ENCODE peak calls at places on chromosomes 3 and 15, in nine cellular contexts. Z is GM20000, F is type B pancreatic cell, O is AG04450, H is GM12865, I is choroid plexus epithelial cell, J is Calu3, C is sigmoid colon, E is epithelial cell of esophagus. P is an unnamed sample.

GRCh38 chr15:75842722-75843617 is at the start of gene UBE2Q2:
- DNase-seq in F (peak; percentile 84), E (peak; percentile 72), J (peak; percentile 78), Z (peak; percentile 91), I (peak; percentile 67), C (peak; percentile 86), O (no peak), H (peak; percentile 90), P (no peak)

GRCh38 chr15:35827949-35828348 is 282.0 kb upstream of the DPH6 start:
- DNase-seq in O (no peak), Z (no peak), J (no peak), I (peak; percentile 24), C (no peak), E (no peak), H (no peak), F (no peak), P (no peak)

GRCh38 chr15:62440310-62440709 is 275.2 kb upstream of the C2CD4B start:
- DNase-seq in E (no peak), C (no peak), F (no peak), J (no peak), O (no peak), H (no peak), I (no peak), Z (no peak), P (no peak)

GRCh38 chr15:48722764-48723661 is 77.5 kb upstream of the FBN1 start:
- DNase-seq in E (peak; percentile 89), F (no peak), J (peak; percentile 30), I (peak; percentile 50), H (no peak), C (no peak), O (peak; percentile 53), Z (no peak), P (no peak)

GRCh38 chr3:44030690-44031344 is 210.9 kb upstream of the TOPAZ1 start:
- DNase-seq in I (peak; percentile 18), F (no peak), J (no peak), E (no peak), O (no peak), Z (no peak), H (peak; percentile 24), C (no peak), P (no peak)

GRCh38 chr3:14429237-14429636 is 26.8 kb downstream of the SLC6A6 start:
- DNase-seq in Z (no peak), O (no peak), E (peak; percentile 20), F (no peak), C (no peak), H (no peak), J (no peak), I (no peak), P (no peak)

GRCh38 chr3:162525052-162525451 is 1028.4 kb downstream of the OTOL1 start:
- DNase-seq in E (peak; percentile 7), F (no peak), O (peak; percentile 70), I (peak; percentile 61), C (peak; percentile 67), H (no peak), Z (no peak), J (no peak), P (no peak)

GRCh38 chr3:168653255-168653654 is 557.5 kb upstream of the GOLIM4 start:
- DNase-seq in Z (no peak), I (no peak), E (no peak), J (no peak), H (no peak), O (no peak), F (no peak), C (no peak), P (no peak)

GRCh38 chr3:138781012-138781470 is 53.7 kb downstream of the PIK3CB start:
- DNase-seq in C (no peak), E (no peak), J (no peak), O (no peak), Z (no peak), H (peak; percentile 30), F (no peak), I (no peak), P (no peak)

GRCh38 chr15:78049691-78050440 is 27.6 kb downstream of the TBC1D2B start:
- DNase-seq in J (no peak), H (peak; percentile 71), F (no peak), E (no peak), C (no peak), O (no peak), I (peak; percentile 79), Z (peak; percentile 73), P (no peak)

GRCh38 chr15:50066202-50066601 is 52.8 kb downstream of the ATP8B4 start:
- DNase-seq in F (no peak), O (no peak), J (no peak), I (peak; percentile 43), H (no peak), C (no peak), E (peak; percentile 24), Z (no peak), P (no peak)

GRCh38 chr3:135106445-135106844 is 311.4 kb downstream of the EPHB1 start:
- DNase-seq in Z (peak; percentile 15), E (peak; percentile 13), O (no peak), I (no peak), J (peak; percentile 92), C (no peak), H (peak; percentile 17), F (no peak), P (no peak)

GRCh38 chr15:41487802-41488201 is 5.9 kb upstream of the ITPKA start:
- DNase-seq in J (no peak), I (no peak), C (no peak), H (no peak), F (no peak), O (no peak), Z (no peak), E (no peak), P (no peak)

GRCh38 chr3:140501054-140501769 is 176.7 kb upstream of the TRIM42 start:
- DNase-seq in Z (no peak), C (no peak), H (no peak), E (peak; percentile 48), J (peak; percentile 20), O (no peak), I (no peak), F (no peak), P (no peak)

GRCh38 chr3:97831140-97831539 is 9.3 kb downstream of the CRYBG3 start:
- DNase-seq in H (no peak), Z (no peak), I (no peak), J (no peak), O (no peak), C (no peak), F (no peak), E (no peak), P (no peak)

GRCh38 chr3:169764164-169764452 is 752 bp downstream of the TERC start:
- DNase-seq in J (peak; percentile 53), E (peak; percentile 44), F (no peak), I (peak; percentile 65), Z (peak; percentile 78), O (no peak), H (peak; percentile 81), C (no peak), P (no peak)

GRCh38 chr15:64379216-64379960 is 1.9 kb downstream of the PCLAF start:
- DNase-seq in C (peak; percentile 28), O (no peak), F (no peak), E (no peak), Z (no peak), J (no peak), I (no peak), H (no peak), P (no peak)

GRCh38 chr15:87634361-87634760 is 622.2 kb downstream of the NTRK3 start:
- DNase-seq in I (no peak), O (no peak), F (no peak), H (no peak), C (no peak), J (no peak), Z (no peak), E (no peak), P (no peak)

GRCh38 chr3:61564405-61565059 is 3.2 kb downstream of the PTPRG start:
- DNase-seq in F (peak; percentile 90), C (peak; percentile 92), O (peak; percentile 27), J (peak; percentile 6), E (peak; percentile 72), H (peak; percentile 10), I (peak; percentile 76), Z (peak; percentile 44), P (peak; percentile 94)

GRCh38 chr15:82393671-82394070 is 35.9 kb upstream of the GOLGA6L9 start:
- DNase-seq in E (no peak), O (no peak), J (no peak), I (peak; percentile 42), C (no peak), Z (no peak), F (no peak), H (no peak), P (no peak)

DNA sequence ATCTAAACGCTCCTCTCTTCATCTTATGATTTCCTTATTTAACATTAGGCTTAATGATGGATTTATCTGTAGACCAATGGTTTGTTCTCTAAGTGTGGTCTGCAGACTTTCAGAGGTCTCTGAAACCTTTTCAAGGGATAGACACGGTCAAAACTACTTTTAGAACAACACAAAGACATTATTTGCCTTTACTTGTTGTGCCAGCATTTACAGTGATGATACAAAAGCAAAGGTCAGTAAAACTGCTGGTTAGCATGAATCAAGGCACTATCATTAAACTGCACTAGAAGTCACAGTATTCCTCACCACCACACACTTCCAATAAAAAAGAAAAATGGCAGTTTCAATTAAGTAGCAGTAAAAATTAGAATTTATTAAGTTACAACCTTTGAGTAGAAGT is 24.4 kb upstream of the IGDCC4 start:
- DNase-seq in C (no peak), J (no peak), H (no peak), Z (no peak), O (no peak), I (no peak), F (no peak), E (no peak), P (no peak)
- TF ChIP-seq CTCF in C (no peak), J (no peak), H (no peak), Z (no peak), O (no peak), I (no peak), F (no peak), E (no peak), P (no peak)

GRCh38 chr3:93906245-93906644 is 67.5 kb downstream of the PROS1 start:
- DNase-seq in I (no peak), F (no peak), E (no peak), J (no peak), H (no peak), O (no peak), C (no peak), Z (no peak), P (no peak)
- TF ChIP-seq CTCF in I (no peak), F (no peak), E (no peak), J (no peak), H (no peak), O (no peak), C (no peak), Z (no peak), P (peak; percentile 32)

GRCh38 chr15:89971592-89971997 is 29.5 kb upstream of the ZNF710 start:
- DNase-seq in I (peak; percentile 77), J (peak; percentile 82), H (peak; percentile 78), O (no peak), Z (peak; percentile 83), C (no peak), F (peak; percentile 74), E (peak; percentile 79), P (no peak)
- TF ChIP-seq CTCF in I (peak; percentile 87), J (peak; percentile 66), H (peak; percentile 85), O (peak; percentile 62), Z (peak; percentile 69), C (no peak), F (peak; percentile 79), E (peak; percentile 77), P (peak; percentile 73)

DNA sequence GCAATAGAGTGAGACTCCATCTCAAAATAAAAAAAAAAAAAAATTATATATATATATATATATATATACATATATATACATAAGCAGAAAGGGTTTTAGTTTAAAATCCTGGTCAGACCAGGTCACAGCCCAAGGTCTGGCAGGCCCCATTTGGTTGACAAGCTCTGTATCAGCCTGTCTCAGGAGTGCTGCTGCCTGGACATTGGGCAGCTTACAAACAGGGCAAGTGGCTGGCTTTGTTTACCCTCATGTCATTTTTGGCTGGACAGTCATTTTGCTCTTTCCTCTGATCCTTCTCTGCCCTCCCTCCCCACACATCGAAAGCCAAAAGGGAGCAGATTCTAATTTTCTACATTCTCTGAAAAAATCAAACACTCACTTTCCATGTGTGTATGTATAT is 26.7 kb upstream of the KLHL6 start:
- DNase-seq in O (no peak), Z (no peak), E (no peak), J (no peak), C (no peak), H (no peak), I (no peak), F (no peak), P (no peak)
- TF ChIP-seq CTCF in O (no peak), Z (no peak), E (no peak), J (no peak), C (no peak), H (no peak), I (no peak), F (no peak), P (no peak)

P was measured in chondrocyte.